ENCODE peak calls at places on chromosomes 4 and X, in four cellular contexts. F, C, D and O are unnamed samples.

GRCh38 chr4:103075435-103075893 is 1.1 kb downstream of the SLC9B2 start:
- DNase-seq in D (no peak), C (no peak), F (no peak), O (no peak)

GRCh38 chr4:111641813-111642579 is 503.3 kb upstream of the FAM241A start:
- DNase-seq in C (peak; percentile 13), F (peak; percentile 20), D (peak; percentile 33), O (peak; percentile 77)

GRCh38 chr4:65482410-65482809 is 187.9 kb downstream of the EPHA5 start:
- DNase-seq in F (no peak), C (no peak), D (no peak), O (no peak)

GRCh38 chr4:65383589-65384305 is 286.5 kb downstream of the EPHA5 start:
- DNase-seq in D (no peak), F (no peak), C (no peak), O (no peak)

GRCh38 chrX:8738588-8739189 is 6.8 kb upstream of the ANOS1 start:
- DNase-seq in C (no peak), D (peak; percentile 10), F (no peak), O (no peak)

GRCh38 chr4:8639021-8639420 is 46.5 kb downstream of the CPZ start:
- DNase-seq in F (no peak), D (no peak), C (no peak), O (no peak)

GRCh38 chrX:9670136-9670905 is 95.3 kb downstream of the GPR143 start:
- DNase-seq in D (peak; percentile 23), F (no peak), C (no peak), O (no peak)

GRCh38 chr4:186752310-186752709 is 28.7 kb upstream of the FAT1 start:
- DNase-seq in D (no peak), C (no peak), F (no peak), O (no peak)

GRCh38 chrX:153460826-153461225 is 9.6 kb downstream of the HAUS7 start:
- DNase-seq in F (peak; percentile 55), C (no peak), D (peak; percentile 53), O (peak; percentile 49)

GRCh38 chr4:142614621-142615323 is 231.3 kb downstream of the INPP4B start:
- DNase-seq in C (no peak), F (no peak), D (no peak), O (no peak)

GRCh38 chr4:180721356-180721755 is 1521.8 kb upstream of the TENM3 start:
- DNase-seq in F (no peak), C (no peak), D (no peak), O (no peak)

GRCh38 chr4:7650606-7651400 is 216.1 kb upstream of the PSAPL1 start:
- DNase-seq in F (no peak), D (peak; percentile 79), C (no peak), O (no peak)

GRCh38 chrX:47683171-47684145 is 24.5 kb upstream of the UXT start:
- DNase-seq in F (no peak), C (no peak), D (peak; percentile 70), O (no peak)

GRCh38 chr4:153748378-153748777 is 11.4 kb downstream of the RNF175 start:
- DNase-seq in C (no peak), F (no peak), D (no peak), O (no peak)

GRCh38 chr4:42306221-42307109 is 90.8 kb upstream of the SHISA3 start:
- DNase-seq in D (no peak), C (no peak), F (no peak), O (no peak)

GRCh38 chr4:42302348-42302747 is 94.9 kb upstream of the SHISA3 start:
- DNase-seq in F (no peak), D (peak; percentile 21), C (no peak), O (peak; percentile 27)
- TF ChIP-seq SPI1 in F (no peak), D (no peak), C (no peak), O (no peak)

GRCh38 chrX:77446029-77446585 is 1.1 kb upstream of the FGF16 start:
- DNase-seq in D (no peak), C (no peak), F (no peak), O (no peak)
- TF ChIP-seq SPI1 in D (no peak), C (no peak), F (no peak), O (no peak)

DNA sequence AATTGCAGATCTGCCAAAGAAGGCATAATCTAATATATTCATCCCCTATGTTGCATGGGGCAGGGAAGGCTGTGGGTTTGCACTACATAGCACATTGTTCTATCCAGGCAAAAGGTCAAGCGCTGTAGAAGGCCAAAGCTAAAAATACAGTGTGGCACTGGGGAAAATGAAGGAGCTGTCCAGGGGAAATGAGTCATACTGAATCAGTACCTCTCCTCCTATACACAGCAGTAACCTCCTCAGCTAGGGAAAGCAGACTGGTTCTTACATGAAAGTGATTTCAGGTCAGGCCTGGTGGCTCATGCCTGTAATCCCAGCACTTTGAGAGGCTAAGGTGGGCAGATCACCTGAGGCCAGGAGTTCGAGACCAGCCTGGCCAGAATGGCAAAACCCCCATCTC is 31.0 kb upstream of the SLC25A4 start:
- DNase-seq in C (no peak), F (no peak), D (no peak), O (no peak)
- TF ChIP-seq SPI1 in C (no peak), F (no peak), D (no peak), O (no peak)

DNA sequence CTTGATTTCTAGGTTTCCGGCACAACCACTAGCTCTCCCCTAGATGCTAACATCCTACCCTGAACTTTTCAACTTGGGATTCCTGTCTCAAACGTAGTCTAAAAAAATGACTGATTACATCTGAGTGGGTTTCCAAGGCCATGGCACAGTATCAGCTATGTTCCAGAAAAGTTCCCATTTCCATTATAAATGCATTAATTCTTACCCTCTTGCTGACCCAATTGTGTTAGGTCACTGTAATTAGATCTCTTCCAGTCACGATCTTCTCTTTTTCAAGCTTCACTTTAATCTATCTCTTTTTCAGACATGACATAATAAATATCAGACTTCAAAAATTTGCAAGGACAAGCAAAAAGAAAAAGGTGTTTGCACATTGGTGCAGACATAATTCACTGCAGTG is 50.6 kb upstream of the PDE5A start:
- DNase-seq in C (no peak), D (no peak), F (no peak), O (no peak)
- TF ChIP-seq SPI1 in C (no peak), D (no peak), F (no peak), O (no peak)

DNA sequence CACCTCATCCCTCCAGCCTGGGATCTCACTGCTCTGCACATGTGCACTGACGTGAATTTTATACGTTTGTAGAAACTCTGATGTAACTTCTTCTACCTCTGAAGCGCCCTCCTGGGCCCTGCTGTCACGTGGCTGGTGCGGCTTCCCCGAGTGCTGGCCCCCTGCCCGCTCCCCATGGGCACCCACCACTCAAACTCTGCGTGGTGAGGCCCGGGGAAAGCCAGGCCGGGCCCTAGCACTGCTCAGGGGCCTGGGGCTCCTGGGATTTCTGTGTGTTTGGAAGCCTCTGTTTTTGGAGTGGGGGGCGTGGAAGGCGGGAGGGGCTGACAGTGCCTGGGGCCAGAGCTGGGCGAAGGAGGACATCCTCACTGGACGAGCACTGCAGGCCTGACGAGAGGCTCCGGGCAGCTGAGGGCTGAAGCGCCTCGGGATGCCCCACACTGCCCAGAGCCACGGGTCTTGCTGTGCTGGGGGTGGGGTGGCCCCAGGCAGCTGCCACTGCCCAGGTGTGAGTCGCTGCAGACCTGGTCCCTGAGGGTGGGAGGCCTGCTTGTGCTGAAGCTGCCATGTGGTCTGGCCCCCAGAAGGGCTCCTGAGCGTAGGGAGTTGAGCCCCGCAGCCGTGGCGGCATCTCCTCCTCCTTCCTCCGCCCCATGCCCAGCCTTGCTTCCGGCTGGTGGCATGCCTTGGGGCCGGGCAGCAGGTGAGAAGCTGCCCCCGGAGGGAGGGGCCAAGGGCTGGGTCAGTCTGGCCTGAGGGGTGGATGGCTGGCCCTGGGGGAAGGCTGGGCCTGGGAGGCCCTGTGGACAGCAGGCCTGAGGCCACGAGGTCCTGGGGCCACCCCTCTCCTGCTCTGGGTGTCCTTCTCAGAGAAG is 7.7 kb downstream of the NAT8L start:
- DNase-seq in F (no peak), C (no peak), D (no peak), O (no peak)
- TF ChIP-seq SPI1 in F (no peak), C (no peak), D (no peak), O (no peak)